ENCODE peak calls at places on chromosomes 13 and 19, in four cellular contexts. N, D, A and S are unnamed samples.
A peak's percentile ranks its signal among the peaks of the same experiment; 100 is the strongest.

GRCh38 chr13:43797869-43798268 is 11.1 kb upstream of the ENOX1 start:
- DNase-seq in N (no peak), D (no peak), A (no peak), S (no peak)

GRCh38 chr19:11814707-11815050 is 606 bp downstream of the ZNF440 start:
- DNase-seq in D (no peak), A (no peak), N (no peak), S (no peak)

GRCh38 chr19:23343434-23344010 is 51.7 kb downstream of the ZNF91 start:
- DNase-seq in A (no peak), N (no peak), D (no peak), S (no peak)

GRCh38 chr19:37763488-37763887 is 15.9 kb downstream of the ZNF573 start:
- DNase-seq in A (no peak), D (no peak), N (no peak), S (no peak)

GRCh38 chr19:10270616-10271394 is at the start of gene ICAM1:
- DNase-seq in D (peak; percentile 83), A (peak; percentile 78), N (peak; percentile 83), S (no peak)

GRCh38 chr13:67120872-67121531 is 109.1 kb downstream of the PCDH9 start:
- DNase-seq in A (no peak), N (no peak), D (no peak), S (no peak)

GRCh38 chr13:95300625-95301134 is 571 bp downstream of the ABCC4 start:
- DNase-seq in N (peak; percentile 16), D (peak; percentile 75), A (peak; percentile 50), S (peak; percentile 22)

GRCh38 chr13:109517516-109517915 is 268.9 kb downstream of the IRS2 start:
- DNase-seq in A (no peak), N (no peak), D (no peak), S (no peak)

GRCh38 chr13:24168980-24169379 is 8.5 kb downstream of the SPATA13 start:
- DNase-seq in D (no peak), N (no peak), A (no peak), S (no peak)

GRCh38 chr13:58318495-58319167 is 687.1 kb downstream of the PCDH17 start:
- DNase-seq in D (no peak), A (no peak), N (no peak), S (no peak)

GRCh38 chr13:25286308-25286968 is 850 bp downstream of the MTMR6 start:
- DNase-seq in D (no peak), N (peak; percentile 24), A (no peak), S (peak; percentile 21)

GRCh38 chr19:1277061-1277460 is 1.7 kb downstream of the FAM174C start:
- DNase-seq in A (no peak), D (no peak), N (no peak), S (no peak)

GRCh38 chr13:51797664-51798488 is 6.1 kb downstream of the DHRS12 start:
- DNase-seq in D (peak; percentile 26), A (peak; percentile 66), N (peak; percentile 66), S (peak; percentile 51)

GRCh38 chr13:45500492-45501174 is 35.9 kb downstream of the COG3 start:
- DNase-seq in A (no peak), N (peak; percentile 50), D (no peak), S (no peak)

GRCh38 chr13:41224113-41225110 is 30.0 kb upstream of the KBTBD7 start:
- DNase-seq in N (no peak), A (no peak), D (no peak), S (no peak)

GRCh38 chr19:56076413-56076998 is 44.6 kb downstream of the ZNF787 start:
- DNase-seq in D (peak; percentile 65), N (peak; percentile 48), A (peak; percentile 74), S (peak; percentile 56)

GRCh38 chr19:743168-743687 is 7.7 kb upstream of the MISP start:
- DNase-seq in N (no peak), A (peak; percentile 46), D (peak; percentile 41), S (no peak)

GRCh38 chr19:1017115-1017905 is 3.6 kb downstream of the TMEM259 start:
- DNase-seq in A (no peak), D (peak; percentile 77), N (no peak), S (no peak)

GRCh38 chr19:480016-480855 is 16.1 kb upstream of the MADCAM1 start:
- DNase-seq in N (peak; percentile 63), D (peak; percentile 77), A (peak; percentile 81), S (peak; percentile 82)

DNA sequence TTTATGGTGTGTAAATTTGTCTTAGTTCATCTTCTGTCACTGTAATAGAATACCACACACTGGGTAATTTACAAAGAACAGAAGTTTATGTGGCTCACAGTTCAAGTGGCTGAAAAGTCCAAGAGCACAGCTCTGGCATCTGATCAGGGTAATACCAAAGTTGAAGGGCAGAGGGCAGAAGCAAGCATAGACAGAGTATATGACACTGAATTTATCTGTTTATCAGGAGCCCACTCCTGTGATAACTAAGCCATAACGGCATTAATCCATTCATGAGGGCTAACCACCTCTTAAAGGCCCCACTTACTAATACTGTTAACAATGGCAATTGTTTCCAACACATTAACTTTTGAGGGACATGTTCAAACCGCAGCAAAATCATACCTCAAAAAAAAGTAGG is 4.0 kb upstream of the RFXAP start:
- DNase-seq in A (no peak), D (no peak), N (peak; percentile 28), S (peak; percentile 25)
- TF ChIP-seq SP1 in A (no peak), D (no peak), N (no peak), S (no peak)

GRCh38 chr13:65940720-65941119 is 1289.4 kb downstream of the PCDH9 start:
- DNase-seq in N (no peak), D (no peak), A (no peak), S (no peak)
- TF ChIP-seq ELF4 in N (no peak), D (no peak), A (no peak), S (no peak)

GRCh38 chr19:6021878-6022569 is 44.1 kb upstream of the RANBP3 start:
- DNase-seq in N (peak; percentile 85), D (peak; percentile 84), A (peak; percentile 93), S (peak; percentile 86)
- TF ChIP-seq SP1 in N (no peak), D (peak; percentile 34), A (peak; percentile 18), S (no peak)

GRCh38 chr19:6210091-6210490 is 69.7 kb downstream of the MLLT1 start:
- DNase-seq in D (no peak), N (no peak), A (no peak), S (no peak)
- TF ChIP-seq ELF4 in D (no peak), N (no peak), A (no peak), S (no peak)